ENCODE peak calls at places on chromosomes 11 and 22, in seven cellular contexts. W is RCC 7860; E is stimulated activated CD4-positive, alpha-beta T cell treated with anti-CD3 and anti-CD28 coated beads, TNF-alpha, amount 100 ng/mL, for 1 hour; M is NCI-H774; N is NCI-H82; S is PC-9; A is non-pigmented ciliary epithelial cell. J is an unnamed sample.

GRCh38 chr11:62804310-62805043 is 763 bp downstream of the NXF1 start:
- DNase-seq in W (no peak), E (no peak), M (no peak), N (peak; percentile 47), S (no peak), A (no peak), J (no peak)

GRCh38 chr22:22745225-22746060 is 101.0 kb downstream of the GGTLC2 start:
- DNase-seq in W (no peak), E (no peak), M (no peak), N (peak; percentile 56), S (peak; percentile 3), A (no peak), J (no peak)

GRCh38 chr22:44698531-44699421 is 3.2 kb upstream of the PRR5 start:
- DNase-seq in W (peak; percentile 34), E (no peak), M (no peak), N (no peak), S (no peak), A (no peak), J (no peak)

GRCh38 chr11:70097783-70098182 is 19.7 kb downstream of the ANO1 start:
- DNase-seq in W (no peak), E (no peak), M (no peak), N (no peak), S (no peak), A (no peak), J (no peak)

GRCh38 chr22:48929276-48929790 is 898.3 kb downstream of the BRD1 start:
- DNase-seq in W (no peak), E (no peak), M (no peak), N (no peak), S (no peak), A (no peak), J (no peak)

GRCh38 chr22:42883121-42883520 is 26.0 kb upstream of the ARFGAP3 start:
- DNase-seq in W (no peak), E (no peak), M (no peak), N (no peak), S (no peak), A (no peak), J (no peak)

GRCh38 chr11:128052912-128053641 is 534.3 kb downstream of the ETS1 start:
- DNase-seq in W (peak; percentile 40), E (no peak), M (no peak), N (no peak), S (peak; percentile 9), A (no peak), J (no peak)

GRCh38 chr11:69483696-69484426 is 2.4 kb downstream of the LINC01488 start:
- DNase-seq in W (no peak), E (no peak), M (no peak), N (no peak), S (no peak), A (no peak), J (no peak)

GRCh38 chr11:82080160-82080559 is 653.5 kb downstream of the FAM181B start:
- DNase-seq in W (no peak), E (no peak), M (no peak), N (no peak), S (no peak), A (peak; percentile 6), J (no peak)

GRCh38 chr22:20283674-20284066 is 15.6 kb upstream of the RTN4R start:
- DNase-seq in W (no peak), E (no peak), M (no peak), N (no peak), S (no peak), A (no peak), J (no peak)

GRCh38 chr11:75554258-75555022 is 7.6 kb upstream of the SERPINH1 start:
- DNase-seq in W (no peak), E (no peak), M (no peak), N (peak; percentile 84), S (no peak), A (peak; percentile 99), J (no peak)

GRCh38 chr22:17964153-17964552 is 60.2 kb downstream of the MICAL3 start:
- DNase-seq in W (no peak), E (no peak), M (no peak), N (no peak), S (no peak), A (no peak), J (no peak)

GRCh38 chr11:120147950-120148270 is 10.0 kb upstream of the TRIM29 start:
- DNase-seq in W (no peak), E (no peak), M (no peak), N (no peak), S (no peak), A (no peak), J (no peak)

GRCh38 chr11:12995211-12995610 is 13.9 kb upstream of the RASSF10 start:
- DNase-seq in W (no peak), E (no peak), M (no peak), N (no peak), S (no peak), A (no peak), J (no peak)

GRCh38 chr11:102157219-102157618 is 47.0 kb downstream of the YAP1 start:
- DNase-seq in W (peak; percentile 33), E (no peak), M (no peak), N (no peak), S (peak; percentile 15), A (peak; percentile 31), J (no peak)

GRCh38 chr11:106131998-106132397 is 54.5 kb downstream of the AASDHPPT start:
- DNase-seq in W (no peak), E (no peak), M (no peak), N (no peak), S (no peak), A (no peak), J (no peak)

GRCh38 chr11:125956371-125956770 is 10.5 kb downstream of the VSIG10L2 start:
- DNase-seq in W (no peak), E (no peak), M (no peak), N (no peak), S (no peak), A (no peak), J (no peak)

GRCh38 chr11:117877120-117877784 is 794 bp upstream of the FXYD6 start:
- DNase-seq in W (no peak), E (no peak), M (peak; percentile 51), N (peak; percentile 19), S (no peak), A (no peak), J (peak; percentile 29)

GRCh38 chr11:22703561-22703960 is 37.1 kb downstream of the GAS2 start:
- DNase-seq in W (no peak), E (no peak), M (peak; percentile 71), N (no peak), S (no peak), A (no peak), J (peak; percentile 2)

GRCh38 chr11:107496011-107496410 is 38.4 kb upstream of the CWF19L2 start:
- DNase-seq in W (no peak), E (no peak), M (no peak), N (no peak), S (peak; percentile 3), A (peak; percentile 35), J (no peak)

J was measured in NCI-H2081.